ENCODE peak calls at places on chromosome 7, in nine cellular contexts. J is CD8-positive, alpha-beta memory T cell; Y is thoracic aorta; T is neural progenitor cell; E is breast epithelium; V is uterus; F is CD4-positive, CD25-positive, alpha-beta regulatory T cell; S is body of pancreas; W is endothelial cell of umbilical vein. I is an unnamed sample. For H3K4me1, H3K36me3 and H3K9me3, the result is how much of the 10 kb centered on the place peaks cover.

GRCh38 chr7:82729172-82730030 is 285.8 kb upstream of the CACNA2D1 start:
- DNase-seq in W (peak), V (no peak), T (peak), E (no peak), Y (no peak), S (peak), F (peak), J (no peak), I (peak)

GRCh38 chr7:83492802-83493201 is 156.1 kb downstream of the SEMA3E start:
- DNase-seq in T (no peak), E (no peak), V (no peak), Y (no peak), J (no peak), W (no peak), F (no peak), S (no peak), I (no peak)

GRCh38 chr7:80499350-80499955 is 12.4 kb downstream of the GNAT3 start:
- DNase-seq in F (no peak), T (no peak), W (peak), S (peak), Y (no peak), J (no peak), E (no peak), V (peak), I (peak)

GRCh38 chr7:137313196-137313595 is 30.3 kb downstream of the PTN start:
- DNase-seq in T (no peak), J (no peak), V (no peak), S (no peak), W (no peak), F (no peak), E (no peak), Y (no peak), I (no peak)

GRCh38 chr7:11593322-11593721 is 238.7 kb downstream of the THSD7A start:
- DNase-seq in E (no peak), V (no peak), T (no peak), S (no peak), J (no peak), Y (no peak), F (no peak), W (no peak), I (no peak)

GRCh38 chr7:101308245-101309085 is 13.1 kb downstream of the IFT22 start:
- DNase-seq in F (peak), W (peak), V (peak), J (no peak), E (peak), Y (no peak), S (peak), T (peak), I (peak)

GRCh38 chr7:148856035-148856881 is 27.8 kb downstream of the EZH2 start:
- DNase-seq in W (peak), E (no peak), T (peak), S (peak), J (peak), V (no peak), F (peak), Y (no peak), I (peak)

GRCh38 chr7:10588084-10588483 is 385.6 kb upstream of the PHF14 start:
- DNase-seq in S (no peak), F (no peak), W (no peak), V (no peak), T (no peak), Y (no peak), E (no peak), J (no peak), I (no peak)

GRCh38 chr7:5634107-5634950 is 147.1 kb downstream of the RNF216 start:
- DNase-seq in T (peak), W (peak), E (no peak), S (peak), V (peak), Y (no peak), F (no peak), J (no peak), I (peak)

GRCh38 chr7:135801045-135801693 is 52.6 kb upstream of the FAM180A start:
- DNase-seq in W (peak), E (no peak), T (peak), F (peak), V (no peak), S (peak), J (peak), Y (no peak), I (peak)

GRCh38 chr7:86049910-86050309 is 593.8 kb upstream of the GRM3 start:
- DNase-seq in E (no peak), W (no peak), F (no peak), J (no peak), S (no peak), V (no peak), T (no peak), Y (no peak), I (no peak)

GRCh38 chr7:109757713-109758112 is 1188.0 kb downstream of the DNAJB9 start:
- DNase-seq in S (no peak), Y (no peak), J (no peak), W (no peak), E (no peak), V (no peak), F (no peak), T (no peak), I (no peak)

GRCh38 chr7:131945313-131945831 is 388.9 kb upstream of the PODXL start:
- DNase-seq in E (no peak), J (no peak), W (peak), T (peak), S (peak), F (peak), Y (no peak), V (peak), I (peak)

GRCh38 chr7:149284850-149285580 is 23.0 kb downstream of the ZNF783 start:
- DNase-seq in W (peak), Y (peak), S (peak), J (peak), E (peak), T (peak), V (peak), F (peak), I (peak)

GRCh38 chr7:26192485-26193087 is 8.0 kb downstream of the HNRNPA2B1 start:
- DNase-seq in S (no peak), T (no peak), W (peak), V (no peak), Y (no peak), E (no peak), F (no peak), J (no peak), I (no peak)

GRCh38 chr7:2242541-2243482 is 786 bp downstream of the NUDT1 start:
- DNase-seq in Y (no peak), E (no peak), T (peak), J (no peak), S (no peak), W (peak), F (peak), V (no peak), I (peak)

GRCh38 chr7:133709036-133709880 is 417.9 kb upstream of the LRGUK start:
- DNase-seq in S (no peak), J (no peak), V (no peak), E (no peak), F (no peak), Y (no peak), W (no peak), T (no peak), I (no peak)

GRCh38 chr7:24824896-24825295 is 67.6 kb upstream of the GSDME start:
- DNase-seq in F (no peak), J (no peak), V (no peak), T (no peak), W (no peak), E (no peak), Y (no peak), S (no peak), I (no peak)
- H3K4me1 ChIP-seq in F (half or more), J (half or more), V (under half), T (under half), W (under half), E (under half), Y (under half), S (under half), I (under half)

GRCh38 chr7:22668971-22669401 is 58.0 kb upstream of the IL6 start:
- DNase-seq in S (no peak), F (no peak), T (no peak), E (no peak), Y (no peak), V (no peak), W (no peak), J (no peak), I (no peak)

GRCh38 chr7:22670422-22670815 is 56.6 kb upstream of the IL6 start:
- DNase-seq in V (no peak), E (no peak), Y (no peak), S (no peak), W (no peak), T (no peak), J (no peak), F (no peak), I (no peak)

GRCh38 chr7:22672892-22673637 is 53.9 kb upstream of the IL6 start:
- DNase-seq in W (no peak), T (no peak), J (no peak), S (no peak), E (no peak), V (no peak), F (peak), Y (no peak), I (no peak)

GRCh38 chr7:22669692-22670421 is 57.1 kb upstream of the IL6 start:
- DNase-seq in F (no peak), V (no peak), T (no peak), J (no peak), Y (no peak), W (no peak), S (no peak), E (no peak), I (no peak)

GRCh38 chr7:22671177-22671879 is 55.7 kb upstream of the IL6 start:
- DNase-seq in S (no peak), V (no peak), Y (no peak), W (peak), F (no peak), T (no peak), E (no peak), J (no peak), I (peak)
- H3K36me3 ChIP-seq in S (under half), V (under half), Y (under half), W (under half), F (under half), T (under half), E (under half), J (under half), I (under half)

GRCh38 chr7:64515330-64515729 is 47.5 kb downstream of the ZNF680 start:
- DNase-seq in E (no peak), S (no peak), J (no peak), V (no peak), Y (no peak), T (no peak), W (no peak), F (no peak), I (peak)

GRCh38 chr7:64515781-64516180 is 47.1 kb downstream of the ZNF680 start:
- DNase-seq in F (no peak), J (no peak), W (no peak), E (no peak), T (no peak), S (no peak), V (no peak), Y (no peak), I (peak)

GRCh38 chr7:64521409-64521984 is 41.4 kb downstream of the ZNF680 start:
- DNase-seq in F (no peak), S (no peak), Y (no peak), T (no peak), E (no peak), W (no peak), J (no peak), V (no peak), I (no peak)

DNA sequence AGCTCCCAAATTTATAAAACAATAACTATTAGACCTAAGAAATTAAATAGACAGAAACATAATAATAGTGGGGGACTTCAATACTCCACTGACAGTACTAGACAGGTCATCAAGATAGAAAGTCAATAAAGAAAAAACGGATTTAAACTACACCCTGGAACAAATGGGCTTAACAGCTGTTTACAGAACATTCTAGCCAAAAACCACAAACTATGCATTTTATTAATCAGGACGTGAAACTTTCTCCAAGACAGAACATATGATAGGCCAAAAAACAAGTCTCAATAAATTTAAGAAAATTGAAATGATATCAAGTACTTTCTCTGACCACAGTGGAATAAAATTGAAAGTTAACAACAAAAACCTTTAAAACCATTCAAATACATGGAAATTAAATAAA is 46.4 kb downstream of the ZNF680 start:
- DNase-seq in W (no peak), J (no peak), S (no peak), Y (no peak), T (no peak), E (no peak), F (no peak), V (no peak), I (no peak)
- H3K9me3 ChIP-seq in W (under half), J (under half), S (under half), Y (half or more), T (under half), E (under half), F (half or more), V (under half), I (half or more)

DNA sequence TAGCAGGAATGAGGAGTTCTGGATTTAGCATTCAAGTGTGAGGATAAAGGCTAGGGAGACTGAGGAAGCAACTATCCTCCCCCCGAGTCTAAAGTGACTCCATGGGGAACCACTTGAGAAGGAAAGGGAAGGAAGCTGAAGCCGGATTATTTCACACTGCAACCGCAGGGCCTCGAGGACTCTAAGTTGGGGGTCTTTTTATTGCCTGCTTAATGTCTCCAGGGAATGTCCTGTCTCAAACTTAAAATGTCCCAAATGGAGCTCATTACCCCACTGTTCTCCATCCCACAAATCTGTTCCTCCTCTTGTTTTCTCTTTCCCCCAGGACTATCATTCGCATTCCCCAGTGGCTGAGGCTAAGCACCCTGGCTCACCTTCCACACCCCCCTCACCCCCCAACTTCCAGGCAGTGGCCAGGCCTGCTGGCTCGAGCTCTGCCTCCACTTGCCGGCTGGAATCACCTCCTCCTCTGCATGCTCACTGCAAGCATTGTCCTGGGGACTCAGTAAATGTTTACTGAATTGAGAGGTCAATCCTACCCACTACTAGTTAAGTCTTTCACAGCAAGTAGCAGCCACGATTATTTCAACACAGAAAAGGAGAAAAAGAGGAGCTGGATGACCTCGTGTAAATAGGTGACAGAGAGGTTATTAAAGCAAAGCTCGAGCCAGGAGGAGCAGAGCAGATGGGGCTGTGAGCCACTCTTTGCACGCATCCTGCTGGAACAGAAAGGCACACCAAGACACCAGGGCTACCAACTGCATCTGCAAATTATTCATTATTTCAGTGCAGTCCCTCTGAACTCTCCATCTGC is 32.3 kb downstream of the HIPK2 start:
- DNase-seq in T (peak), J (no peak), E (no peak), V (peak), W (no peak), Y (no peak), S (no peak), F (no peak), I (no peak)
- H3K4me1 ChIP-seq in T (under half), J (under half), E (under half), V (under half), W (under half), Y (half or more), S (under half), F (under half), I (half or more)

DNA sequence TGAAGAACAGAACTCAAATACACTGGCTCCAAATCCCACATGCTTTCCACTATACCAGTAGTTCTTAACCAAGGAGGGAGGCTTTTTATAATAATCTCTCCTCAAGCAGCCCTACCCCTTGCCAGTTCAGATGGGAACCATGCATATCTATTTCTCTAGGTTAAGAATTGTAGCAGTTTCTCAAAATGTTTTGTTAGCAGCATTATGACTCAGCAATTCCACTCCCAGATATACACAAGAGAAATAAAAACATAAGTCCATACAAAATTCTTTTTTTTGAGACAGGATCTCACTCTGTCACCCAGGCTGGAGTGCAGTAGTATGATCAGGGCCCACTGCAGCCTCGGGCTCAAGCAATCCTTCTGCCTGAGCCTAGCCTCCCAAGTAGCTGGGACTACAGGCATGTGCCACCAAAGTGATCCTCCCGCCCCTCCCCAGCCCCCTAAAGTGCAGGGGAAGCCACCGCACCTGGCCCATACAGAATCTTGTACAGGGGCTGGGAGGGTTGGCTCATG is 18.1 kb downstream of the YWHAG start:
- DNase-seq in Y (no peak), F (no peak), V (no peak), E (no peak), T (no peak), W (peak), S (no peak), J (no peak), I (peak)
- H3K36me3 ChIP-seq in Y (under half), F (under half), V (under half), E (under half), T (under half), W (under half), S (under half), J (under half), I (half or more)

GRCh38 chr7:99209781-99210180 is 1.9 kb upstream of the KPNA7 start:
- DNase-seq in S (no peak), W (no peak), J (no peak), F (no peak), V (no peak), T (no peak), E (no peak), Y (no peak), I (no peak)

GRCh38 chr7:99211241-99211602 is 3.3 kb upstream of the KPNA7 start:
- DNase-seq in V (no peak), T (no peak), S (no peak), W (no peak), J (no peak), E (no peak), Y (no peak), F (no peak), I (no peak)

DNA sequence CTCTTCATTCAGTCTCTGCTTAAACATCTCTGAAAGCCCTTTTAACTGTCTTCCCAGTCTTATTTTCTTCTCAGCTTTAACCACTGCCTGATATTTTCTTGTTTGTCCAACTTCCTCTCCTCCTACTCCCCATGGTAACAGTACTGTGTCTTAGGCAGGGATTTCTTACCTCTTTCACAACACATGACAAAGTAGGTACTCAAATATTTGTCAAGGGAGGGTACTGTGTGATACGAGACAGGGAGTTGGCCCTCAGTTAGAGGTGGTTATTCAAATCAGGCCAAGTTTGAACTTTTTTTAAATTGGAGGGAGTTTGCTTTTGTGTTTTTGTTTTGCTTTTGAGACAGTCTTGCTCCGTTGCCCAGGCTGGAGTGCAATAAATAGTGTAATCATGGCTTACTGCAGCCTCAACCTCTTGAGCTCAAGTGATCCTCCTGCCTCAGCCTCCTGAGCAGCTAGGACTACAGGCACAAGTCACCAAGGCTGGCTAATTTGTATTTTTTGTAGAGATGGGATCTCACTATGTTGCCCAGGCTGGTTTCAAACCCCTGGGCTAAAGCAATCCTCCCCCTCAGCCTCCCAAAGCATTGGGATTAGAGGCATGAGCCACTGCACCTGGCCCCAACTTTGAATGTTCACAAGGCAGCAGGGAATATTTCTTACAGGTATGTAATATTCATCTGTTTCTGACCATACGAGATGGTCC is 2.5 kb upstream of the KPNA7 start:
- DNase-seq in S (peak), Y (no peak), W (no peak), V (no peak), F (no peak), J (no peak), E (no peak), T (no peak), I (peak)
- H3K9me3 ChIP-seq in S (under half), Y (under half), W (under half), V (under half), F (under half), J (under half), E (under half), T (under half), I (under half)

DNA sequence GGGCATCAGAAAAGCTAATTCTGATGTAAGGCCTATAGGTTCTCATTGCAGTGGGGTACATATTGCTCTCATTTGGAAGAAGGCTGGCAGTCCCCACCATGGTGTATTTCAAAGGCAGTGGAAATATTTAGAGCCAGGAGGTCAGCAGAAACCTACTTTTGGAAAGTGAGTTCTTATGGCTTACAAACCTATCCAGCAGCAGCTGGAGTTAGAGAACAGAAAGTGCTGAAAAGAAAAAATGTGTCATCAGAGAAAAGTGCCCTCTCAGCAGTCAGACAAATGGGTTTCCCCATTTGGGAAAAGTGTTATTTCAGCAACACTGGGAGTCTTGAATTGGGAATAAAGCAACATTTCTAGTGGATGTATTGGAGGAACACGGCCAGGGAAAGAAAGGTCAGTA is 105.7 kb upstream of the IGFBP3 start:
- DNase-seq in S (no peak), V (no peak), T (no peak), F (no peak), Y (no peak), W (no peak), E (no peak), J (no peak), I (no peak)
- H3K4me1 ChIP-seq in S (under half), V (under half), T (under half), F (under half), Y (under half), W (under half), E (under half), J (under half), I (under half)